ENCODE peak calls at places on chromosomes 6 and 20, in nine cellular contexts. Q, B, L, M, J, S, H, R and N are unnamed samples.
A peak's percentile ranks its signal among the peaks of the same experiment; 100 is the strongest.

GRCh38 chr20:57677323-57677982 is 32.4 kb downstream of the PMEPA1 start:
- DNase-seq in Q (no peak), B (no peak), L (no peak), M (no peak), J (no peak), S (no peak), H (no peak), R (no peak), N (no peak)

GRCh38 chr6:70686548-70687133 is 19.0 kb downstream of the SMAP1 start:
- DNase-seq in Q (no peak), B (no peak), L (no peak), M (no peak), J (no peak), S (no peak), H (no peak), R (no peak), N (peak; percentile 59)

GRCh38 chr20:52975024-52975732 is 3.0 kb downstream of the TSHZ2 start:
- DNase-seq in Q (no peak), B (no peak), L (peak; percentile 15), M (no peak), J (no peak), S (no peak), H (no peak), R (peak; percentile 48), N (no peak)

GRCh38 chr20:47678130-47678453 is 107.2 kb downstream of the SULF2 start:
- DNase-seq in Q (no peak), B (no peak), L (no peak), M (no peak), J (no peak), S (no peak), H (no peak), R (no peak), N (no peak)

GRCh38 chr6:17042422-17043147 is 59.3 kb upstream of the STMND1 start:
- DNase-seq in Q (peak; percentile 52), B (no peak), L (no peak), M (no peak), J (no peak), S (no peak), H (no peak), R (no peak), N (peak; percentile 80)

GRCh38 chr6:39280247-39280731 is 33.9 kb downstream of the KCNK17 start:
- DNase-seq in Q (no peak), B (no peak), L (no peak), M (no peak), J (no peak), S (no peak), H (no peak), R (peak; percentile 60), N (no peak)

GRCh38 chr6:37077459-37078296 is 72.2 kb downstream of the FGD2 start:
- DNase-seq in Q (peak; percentile 72), B (peak; percentile 94), L (no peak), M (peak; percentile 61), J (no peak), S (no peak), H (no peak), R (peak; percentile 42), N (no peak)

GRCh38 chr6:52305948-52306767 is 21.6 kb upstream of the MCM3 start:
- DNase-seq in Q (no peak), B (no peak), L (peak; percentile 85), M (no peak), J (no peak), S (no peak), H (no peak), R (no peak), N (no peak)

GRCh38 chr20:6940052-6940451 is 172.6 kb downstream of the BMP2 start:
- DNase-seq in Q (peak; percentile 66), B (no peak), L (no peak), M (no peak), J (no peak), S (no peak), H (no peak), R (no peak), N (no peak)

GRCh38 chr6:90446164-90446563 is 140.7 kb downstream of the MAP3K7 start:
- DNase-seq in Q (no peak), B (no peak), L (no peak), M (no peak), J (no peak), S (no peak), H (no peak), R (no peak), N (peak; percentile 61)

GRCh38 chr6:134145786-134146185 is 93.4 kb upstream of the SLC2A12 start:
- DNase-seq in Q (no peak), B (no peak), L (no peak), M (no peak), J (no peak), S (no peak), H (no peak), R (no peak), N (no peak)

GRCh38 chr6:169993861-169994481 is 242.5 kb downstream of the ERMARD start:
- DNase-seq in Q (peak; percentile 39), B (peak; percentile 48), L (no peak), M (no peak), J (no peak), S (no peak), H (peak; percentile 63), R (no peak), N (no peak)

GRCh38 chr20:24747881-24748595 is 201.0 kb upstream of the CST7 start:
- DNase-seq in Q (no peak), B (no peak), L (no peak), M (no peak), J (no peak), S (no peak), H (peak; percentile 54), R (peak; percentile 17), N (no peak)

GRCh38 chr6:108660251-108660650 is 99.5 kb downstream of the FOXO3 start:
- DNase-seq in Q (no peak), B (no peak), L (no peak), M (no peak), J (no peak), S (no peak), H (no peak), R (no peak), N (no peak)

GRCh38 chr6:132011582-132011981 is 60.4 kb upstream of the CCN2 start:
- DNase-seq in Q (no peak), B (no peak), L (no peak), M (no peak), J (no peak), S (no peak), H (no peak), R (no peak), N (no peak)

GRCh38 chr6:139829557-139829956 is 455.1 kb upstream of the CITED2 start:
- DNase-seq in Q (no peak), B (no peak), L (no peak), M (no peak), J (no peak), S (no peak), H (no peak), R (no peak), N (no peak)

GRCh38 chr6:84773431-84774173 is 9.2 kb upstream of the TBX18 start:
- DNase-seq in Q (peak; percentile 78), B (no peak), L (no peak), M (no peak), J (no peak), S (no peak), H (peak; percentile 73), R (no peak), N (peak; percentile 70)

DNA sequence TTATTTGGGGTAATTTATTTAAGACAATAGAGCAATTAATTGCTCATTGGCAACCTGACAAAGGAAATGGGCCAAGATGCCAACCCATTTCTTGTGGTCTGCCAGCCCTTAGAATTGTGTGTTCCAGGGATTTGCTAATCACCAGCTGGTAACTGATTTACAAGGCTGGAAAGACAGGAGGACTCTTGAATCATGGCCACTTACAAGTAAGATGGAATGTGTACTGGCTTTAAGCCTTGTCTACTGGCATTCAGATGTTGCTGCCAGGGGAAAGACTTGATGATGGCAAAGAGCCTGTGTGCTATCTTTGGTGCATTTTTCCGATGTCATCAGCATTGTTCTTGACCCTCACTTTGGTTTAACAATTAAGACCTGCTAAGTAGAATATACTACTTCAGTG is 91.0 kb downstream of the BCKDHB start:
- DNase-seq in Q (no peak), B (no peak), L (no peak), M (no peak), J (no peak), S (no peak), H (no peak), R (no peak), N (no peak)
- TF ChIP-seq POLR2AphosphoS5 in Q (no peak), B (no peak), L (no peak), M (no peak), J (no peak), S (no peak), H (no peak), R (no peak), N (no peak)

DNA sequence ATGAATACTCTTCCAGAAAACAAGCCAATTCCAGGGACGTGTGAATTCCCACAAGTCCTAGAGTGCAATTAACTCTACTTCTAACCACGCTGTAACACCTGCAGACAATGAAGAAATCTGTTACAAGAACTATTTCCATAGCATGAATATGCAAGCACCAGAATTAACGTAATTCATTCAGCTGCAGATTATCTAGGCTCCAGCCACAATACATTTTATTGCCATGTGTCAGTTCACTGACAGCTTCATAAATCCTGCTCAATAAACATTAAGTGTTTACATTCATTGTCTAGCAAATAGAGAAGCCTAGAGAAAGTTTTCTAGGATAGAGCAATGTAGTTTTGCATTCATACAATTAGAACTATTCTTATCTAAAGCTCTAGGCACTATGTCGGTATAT is 1348.5 kb downstream of the GRIK2 start:
- DNase-seq in Q (no peak), B (no peak), L (no peak), M (no peak), J (no peak), S (no peak), H (no peak), R (no peak), N (no peak)
- TF ChIP-seq POLR2AphosphoS5 in Q (no peak), B (no peak), L (no peak), M (no peak), J (no peak), S (no peak), H (no peak), R (no peak), N (no peak)

DNA sequence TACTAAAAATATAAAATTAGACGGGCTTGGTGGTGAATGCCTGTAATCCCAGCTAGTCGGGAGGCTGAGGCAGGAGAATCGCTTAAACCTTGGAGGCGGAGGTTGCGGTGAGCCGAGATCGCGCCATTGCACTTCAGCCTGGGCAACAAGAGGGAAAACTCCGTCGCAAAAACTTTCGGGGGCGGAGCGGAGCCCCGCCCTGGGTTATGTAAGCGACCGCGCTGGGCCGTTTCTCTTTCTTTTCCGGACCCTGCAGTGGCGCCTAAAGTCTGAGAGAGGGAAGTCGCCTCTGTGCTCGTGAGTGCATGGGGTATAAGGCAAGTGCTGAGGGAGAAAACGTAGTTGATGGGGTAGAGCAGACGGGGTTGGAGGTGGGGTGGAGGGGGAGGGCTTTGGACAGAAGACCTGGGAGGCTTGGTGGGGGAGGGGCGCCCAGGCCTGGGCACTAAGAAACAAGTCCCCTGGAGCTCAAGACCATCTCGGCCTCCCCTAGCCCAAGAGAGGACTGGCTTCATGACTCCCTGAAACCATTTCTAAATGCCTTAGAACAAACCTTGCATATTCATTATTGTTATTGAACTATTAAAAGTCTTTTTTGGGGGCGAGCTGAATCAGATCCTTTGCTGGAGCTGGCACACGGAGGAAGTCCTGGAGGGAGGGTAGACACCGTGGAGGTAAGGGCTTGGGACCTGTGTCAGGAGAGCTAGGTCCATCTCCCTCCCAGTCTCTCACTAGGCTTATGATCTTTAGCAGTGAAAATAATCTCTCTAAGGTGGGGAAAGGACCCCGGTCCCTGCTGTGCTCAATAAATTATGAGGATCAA is 2.7 kb upstream of the MICA start:
- DNase-seq in Q (peak; percentile 61), B (peak; percentile 91), L (no peak), M (peak; percentile 71), J (no peak), S (no peak), H (peak; percentile 96), R (peak; percentile 86), N (peak; percentile 54)
- TF ChIP-seq POLR2AphosphoS5 in Q (no peak), B (peak; percentile 66), L (peak; percentile 80), M (peak; percentile 4), J (peak; percentile 74), S (peak; percentile 53), H (peak; percentile 74), R (no peak), N (peak; percentile 59)

GRCh38 chr6:41732601-41733348 is 2.6 kb downstream of the TFEB start:
- DNase-seq in Q (no peak), B (no peak), L (peak; percentile 62), M (no peak), J (peak; percentile 65), S (peak; percentile 76), H (peak; percentile 88), R (peak; percentile 41), N (no peak)
- TF ChIP-seq POLR2AphosphoS5 in Q (no peak), B (no peak), L (peak; percentile 53), M (no peak), J (peak; percentile 54), S (peak; percentile 54), H (no peak), R (no peak), N (no peak)